ENCODE peak calls at places on chromosomes 11 and 22, in six cellular contexts. K is AG08396; O is WTC11; B is GM12891; D is activated naive CD4-positive, alpha-beta T cell treated with anti-CD3 and anti-CD28 coated beads, Interleukin-2, amount 50 U/mL, for 72 hours; A is retina. Z is an unnamed sample.

GRCh38 chr11:221998-222789 is 13.9 kb downstream of the SIRT3 start:
- DNase-seq in K (no peak), O (no peak), B (no peak), D (no peak), A (no peak), Z (no peak)

GRCh38 chr22:19175602-19176174 is 2.8 kb downstream of the SLC25A1 start:
- DNase-seq in K (no peak), O (no peak), B (no peak), D (no peak), A (no peak), Z (no peak)

GRCh38 chr22:28759861-28760560 is 12.5 kb upstream of the CCDC117 start:
- DNase-seq in K (no peak), O (peak; percentile 25), B (no peak), D (no peak), A (no peak), Z (no peak)

GRCh38 chr11:721913-722811 is 16.1 kb downstream of the EPS8L2 start:
- DNase-seq in K (no peak), O (no peak), B (no peak), D (no peak), A (no peak), Z (no peak)

GRCh38 chr11:19954899-19955298 is 205.4 kb downstream of the DBX1 start:
- DNase-seq in K (no peak), O (no peak), B (no peak), D (no peak), A (no peak), Z (no peak)

GRCh38 chr11:75705541-75705940 is 12.1 kb upstream of the MOGAT2 start:
- DNase-seq in K (no peak), O (no peak), B (no peak), D (no peak), A (no peak), Z (no peak)

GRCh38 chr11:110028904-110029303 is 64.3 kb upstream of the ZC3H12C start:
- DNase-seq in K (no peak), O (no peak), B (no peak), D (no peak), A (no peak), Z (no peak)

GRCh38 chr11:111510311-111510710 is 1.9 kb downstream of the BTG4 start:
- DNase-seq in K (no peak), O (no peak), B (no peak), D (no peak), A (no peak), Z (no peak)

GRCh38 chr11:84480151-84480550 is 1147.0 kb downstream of the DLG2 start:
- DNase-seq in K (no peak), O (no peak), B (no peak), D (no peak), A (no peak), Z (no peak)

GRCh38 chr11:131025020-131025419 is 108.7 kb upstream of the SNX19 start:
- DNase-seq in K (peak; percentile 65), O (peak; percentile 28), B (no peak), D (no peak), A (no peak), Z (peak; percentile 42)

GRCh38 chr11:65899356-65900124 is 648 bp downstream of the FOSL1 start:
- DNase-seq in K (peak; percentile 86), O (peak; percentile 49), B (peak; percentile 53), D (peak; percentile 89), A (peak; percentile 60), Z (no peak)

GRCh38 chr11:16194566-16194965 is 161.8 kb downstream of the SOX6 start:
- DNase-seq in K (no peak), O (no peak), B (no peak), D (no peak), A (no peak), Z (no peak)

GRCh38 chr22:25169278-25170031 is 30.2 kb upstream of the CRYBB3 start:
- DNase-seq in K (no peak), O (no peak), B (no peak), D (no peak), A (no peak), Z (no peak)

GRCh38 chr22:47168441-47168840 is 406.0 kb downstream of the TBC1D22A start:
- DNase-seq in K (no peak), O (peak; percentile 5), B (no peak), D (peak; percentile 23), A (no peak), Z (no peak)

GRCh38 chr11:62539238-62539925 is 7.2 kb downstream of the AHNAK start:
- DNase-seq in K (peak; percentile 87), O (no peak), B (no peak), D (no peak), A (no peak), Z (peak; percentile 60)

GRCh38 chr11:3135491-3136440 is 29.3 kb downstream of the OSBPL5 start:
- DNase-seq in K (no peak), O (peak; percentile 46), B (no peak), D (peak; percentile 47), A (no peak), Z (no peak)

GRCh38 chr11:133619973-133620372 is 87.7 kb upstream of the OPCML start:
- DNase-seq in K (no peak), O (no peak), B (no peak), D (no peak), A (no peak), Z (no peak)